ENCODE peak calls at places on chromosomes 16 and 17, in ten cellular contexts. One of them, this sample, is unnamed.

GRCh38 chr16:81618661-81619060 is 160.4 kb upstream of the PLCG2 start:
- DNase-seq in stimulated activated CD8-positive, alpha-beta memory T cell treated with anti-CD3 and anti-CD28 coated beads, Interleukin-12 subunit alpha, Interleukin-12 subunit beta, amount 100 ng/mL, for 1 hour: no peak
- DNase-seq in activated naive CD8-positive, alpha-beta T cell treated with anti-CD3 and anti-CD28 coated beads, Interleukin-2, amount 50 U/mL, for 24 hours: no peak
- DNase-seq in GM23338: no peak
- DNase-seq in nephron progenitor cell: no peak
- DNase-seq in H9: no peak
- DNase-seq in lower lobe of right lung: no peak
- DNase-seq in NCI-H2081: peak
- DNase-seq in SW480: no peak
- DNase-seq in germinal center: no peak
- DNase-seq in this sample: no peak

GRCh38 chr16:78729687-78730086 is 630.2 kb downstream of the WWOX start:
- DNase-seq in nephron progenitor cell: no peak
- DNase-seq in lower lobe of right lung: no peak
- DNase-seq in germinal center: no peak
- DNase-seq in activated naive CD8-positive, alpha-beta T cell treated with anti-CD3 and anti-CD28 coated beads, Interleukin-2, amount 50 U/mL, for 24 hours: no peak
- DNase-seq in stimulated activated CD8-positive, alpha-beta memory T cell treated with anti-CD3 and anti-CD28 coated beads, Interleukin-12 subunit alpha, Interleukin-12 subunit beta, amount 100 ng/mL, for 1 hour: no peak
- DNase-seq in H9: no peak
- DNase-seq in SW480: no peak
- DNase-seq in NCI-H2081: no peak
- DNase-seq in GM23338: no peak
- DNase-seq in this sample: no peak

GRCh38 chr16:58198022-58198683 is at the start of gene CSNK2A2:
- DNase-seq in activated naive CD8-positive, alpha-beta T cell treated with anti-CD3 and anti-CD28 coated beads, Interleukin-2, amount 50 U/mL, for 24 hours: peak
- DNase-seq in nephron progenitor cell: peak
- DNase-seq in H9: peak
- DNase-seq in GM23338: peak
- DNase-seq in stimulated activated CD8-positive, alpha-beta memory T cell treated with anti-CD3 and anti-CD28 coated beads, Interleukin-12 subunit alpha, Interleukin-12 subunit beta, amount 100 ng/mL, for 1 hour: peak
- DNase-seq in SW480: peak
- DNase-seq in germinal center: peak
- DNase-seq in lower lobe of right lung: peak
- DNase-seq in NCI-H2081: peak
- DNase-seq in this sample: peak

GRCh38 chr17:75267403-75268232 is 3.4 kb downstream of the MIF4GD start:
- DNase-seq in lower lobe of right lung: no peak
- DNase-seq in nephron progenitor cell: peak
- DNase-seq in NCI-H2081: peak
- DNase-seq in activated naive CD8-positive, alpha-beta T cell treated with anti-CD3 and anti-CD28 coated beads, Interleukin-2, amount 50 U/mL, for 24 hours: no peak
- DNase-seq in germinal center: no peak
- DNase-seq in SW480: no peak
- DNase-seq in stimulated activated CD8-positive, alpha-beta memory T cell treated with anti-CD3 and anti-CD28 coated beads, Interleukin-12 subunit alpha, Interleukin-12 subunit beta, amount 100 ng/mL, for 1 hour: no peak
- DNase-seq in H9: peak
- DNase-seq in GM23338: peak
- DNase-seq in this sample: peak

GRCh38 chr16:19884611-19885455 is at the start of gene GPRC5B:
- DNase-seq in lower lobe of right lung: peak
- DNase-seq in activated naive CD8-positive, alpha-beta T cell treated with anti-CD3 and anti-CD28 coated beads, Interleukin-2, amount 50 U/mL, for 24 hours: peak
- DNase-seq in H9: peak
- DNase-seq in germinal center: peak
- DNase-seq in SW480: peak
- DNase-seq in nephron progenitor cell: peak
- DNase-seq in GM23338: peak
- DNase-seq in NCI-H2081: peak
- DNase-seq in stimulated activated CD8-positive, alpha-beta memory T cell treated with anti-CD3 and anti-CD28 coated beads, Interleukin-12 subunit alpha, Interleukin-12 subunit beta, amount 100 ng/mL, for 1 hour: no peak
- DNase-seq in this sample: peak

GRCh38 chr16:27179500-27180072 is 23.7 kb upstream of the KDM8 start:
- DNase-seq in activated naive CD8-positive, alpha-beta T cell treated with anti-CD3 and anti-CD28 coated beads, Interleukin-2, amount 50 U/mL, for 24 hours: peak
- DNase-seq in lower lobe of right lung: peak
- DNase-seq in NCI-H2081: peak
- DNase-seq in H9: peak
- DNase-seq in nephron progenitor cell: peak
- DNase-seq in stimulated activated CD8-positive, alpha-beta memory T cell treated with anti-CD3 and anti-CD28 coated beads, Interleukin-12 subunit alpha, Interleukin-12 subunit beta, amount 100 ng/mL, for 1 hour: peak
- DNase-seq in germinal center: peak
- DNase-seq in SW480: no peak
- DNase-seq in GM23338: peak
- DNase-seq in this sample: peak

GRCh38 chr16:85347213-85347591 is 234.9 kb upstream of the CIBAR2 start:
- DNase-seq in germinal center: no peak
- DNase-seq in SW480: no peak
- DNase-seq in NCI-H2081: no peak
- DNase-seq in H9: peak
- DNase-seq in activated naive CD8-positive, alpha-beta T cell treated with anti-CD3 and anti-CD28 coated beads, Interleukin-2, amount 50 U/mL, for 24 hours: peak
- DNase-seq in stimulated activated CD8-positive, alpha-beta memory T cell treated with anti-CD3 and anti-CD28 coated beads, Interleukin-12 subunit alpha, Interleukin-12 subunit beta, amount 100 ng/mL, for 1 hour: no peak
- DNase-seq in nephron progenitor cell: peak
- DNase-seq in GM23338: peak
- DNase-seq in lower lobe of right lung: no peak
- DNase-seq in this sample: no peak

GRCh38 chr17:81097943-81098308 is 63.0 kb downstream of the BAIAP2 start:
- DNase-seq in germinal center: no peak
- DNase-seq in activated naive CD8-positive, alpha-beta T cell treated with anti-CD3 and anti-CD28 coated beads, Interleukin-2, amount 50 U/mL, for 24 hours: peak
- DNase-seq in lower lobe of right lung: peak
- DNase-seq in stimulated activated CD8-positive, alpha-beta memory T cell treated with anti-CD3 and anti-CD28 coated beads, Interleukin-12 subunit alpha, Interleukin-12 subunit beta, amount 100 ng/mL, for 1 hour: no peak
- DNase-seq in nephron progenitor cell: no peak
- DNase-seq in GM23338: no peak
- DNase-seq in H9: no peak
- DNase-seq in NCI-H2081: no peak
- DNase-seq in SW480: peak
- DNase-seq in this sample: no peak

GRCh38 chr16:6081320-6081976 is 983.9 kb upstream of the EEF2KMT start:
- DNase-seq in activated naive CD8-positive, alpha-beta T cell treated with anti-CD3 and anti-CD28 coated beads, Interleukin-2, amount 50 U/mL, for 24 hours: peak
- DNase-seq in stimulated activated CD8-positive, alpha-beta memory T cell treated with anti-CD3 and anti-CD28 coated beads, Interleukin-12 subunit alpha, Interleukin-12 subunit beta, amount 100 ng/mL, for 1 hour: no peak
- DNase-seq in lower lobe of right lung: no peak
- DNase-seq in SW480: peak
- DNase-seq in NCI-H2081: peak
- DNase-seq in germinal center: peak
- DNase-seq in H9: peak
- DNase-seq in nephron progenitor cell: peak
- DNase-seq in GM23338: peak
- DNase-seq in this sample: peak

GRCh38 chr17:43453331-43453812 is 30.4 kb upstream of the DHX8 start:
- DNase-seq in stimulated activated CD8-positive, alpha-beta memory T cell treated with anti-CD3 and anti-CD28 coated beads, Interleukin-12 subunit alpha, Interleukin-12 subunit beta, amount 100 ng/mL, for 1 hour: no peak
- DNase-seq in nephron progenitor cell: no peak
- DNase-seq in NCI-H2081: no peak
- DNase-seq in activated naive CD8-positive, alpha-beta T cell treated with anti-CD3 and anti-CD28 coated beads, Interleukin-2, amount 50 U/mL, for 24 hours: no peak
- DNase-seq in H9: no peak
- DNase-seq in SW480: no peak
- DNase-seq in germinal center: no peak
- DNase-seq in lower lobe of right lung: peak
- DNase-seq in GM23338: no peak
- DNase-seq in this sample: no peak

GRCh38 chr16:86635181-86635580 is 56.8 kb downstream of the FOXL1 start:
- DNase-seq in activated naive CD8-positive, alpha-beta T cell treated with anti-CD3 and anti-CD28 coated beads, Interleukin-2, amount 50 U/mL, for 24 hours: no peak
- DNase-seq in SW480: no peak
- DNase-seq in H9: no peak
- DNase-seq in GM23338: no peak
- DNase-seq in stimulated activated CD8-positive, alpha-beta memory T cell treated with anti-CD3 and anti-CD28 coated beads, Interleukin-12 subunit alpha, Interleukin-12 subunit beta, amount 100 ng/mL, for 1 hour: no peak
- DNase-seq in nephron progenitor cell: no peak
- DNase-seq in lower lobe of right lung: no peak
- DNase-seq in NCI-H2081: no peak
- DNase-seq in germinal center: no peak
- DNase-seq in this sample: no peak

GRCh38 chr17:46968896-46969295 is 10.2 kb downstream of the RPRML start:
- DNase-seq in activated naive CD8-positive, alpha-beta T cell treated with anti-CD3 and anti-CD28 coated beads, Interleukin-2, amount 50 U/mL, for 24 hours: no peak
- DNase-seq in nephron progenitor cell: no peak
- DNase-seq in H9: no peak
- DNase-seq in GM23338: no peak
- DNase-seq in stimulated activated CD8-positive, alpha-beta memory T cell treated with anti-CD3 and anti-CD28 coated beads, Interleukin-12 subunit alpha, Interleukin-12 subunit beta, amount 100 ng/mL, for 1 hour: no peak
- DNase-seq in lower lobe of right lung: no peak
- DNase-seq in germinal center: no peak
- DNase-seq in SW480: no peak
- DNase-seq in NCI-H2081: no peak
- DNase-seq in this sample: no peak

GRCh38 chr17:30554839-30555751 is 77.9 kb downstream of the GOSR1 start:
- DNase-seq in nephron progenitor cell: no peak
- DNase-seq in NCI-H2081: no peak
- DNase-seq in stimulated activated CD8-positive, alpha-beta memory T cell treated with anti-CD3 and anti-CD28 coated beads, Interleukin-12 subunit alpha, Interleukin-12 subunit beta, amount 100 ng/mL, for 1 hour: no peak
- DNase-seq in germinal center: no peak
- DNase-seq in activated naive CD8-positive, alpha-beta T cell treated with anti-CD3 and anti-CD28 coated beads, Interleukin-2, amount 50 U/mL, for 24 hours: no peak
- DNase-seq in H9: peak
- DNase-seq in SW480: peak
- DNase-seq in lower lobe of right lung: peak
- DNase-seq in GM23338: peak
- DNase-seq in this sample: peak

GRCh38 chr17:47695664-47696376 is 1.9 kb downstream of the TBKBP1 start:
- DNase-seq in GM23338: no peak
- DNase-seq in H9: no peak
- DNase-seq in stimulated activated CD8-positive, alpha-beta memory T cell treated with anti-CD3 and anti-CD28 coated beads, Interleukin-12 subunit alpha, Interleukin-12 subunit beta, amount 100 ng/mL, for 1 hour: no peak
- DNase-seq in lower lobe of right lung: no peak
- DNase-seq in activated naive CD8-positive, alpha-beta T cell treated with anti-CD3 and anti-CD28 coated beads, Interleukin-2, amount 50 U/mL, for 24 hours: no peak
- DNase-seq in nephron progenitor cell: no peak
- DNase-seq in SW480: no peak
- DNase-seq in NCI-H2081: no peak
- DNase-seq in germinal center: no peak
- DNase-seq in this sample: peak

GRCh38 chr16:89395150-89396142 is 94.9 kb downstream of the ANKRD11 start:
- DNase-seq in activated naive CD8-positive, alpha-beta T cell treated with anti-CD3 and anti-CD28 coated beads, Interleukin-2, amount 50 U/mL, for 24 hours: no peak
- DNase-seq in germinal center: no peak
- DNase-seq in SW480: peak
- DNase-seq in lower lobe of right lung: peak
- DNase-seq in H9: no peak
- DNase-seq in GM23338: no peak
- DNase-seq in nephron progenitor cell: peak
- DNase-seq in stimulated activated CD8-positive, alpha-beta memory T cell treated with anti-CD3 and anti-CD28 coated beads, Interleukin-12 subunit alpha, Interleukin-12 subunit beta, amount 100 ng/mL, for 1 hour: no peak
- DNase-seq in NCI-H2081: peak
- DNase-seq in this sample: no peak

GRCh38 chr16:55849536-55849935 is 16.6 kb upstream of the CES1 start:
- DNase-seq in stimulated activated CD8-positive, alpha-beta memory T cell treated with anti-CD3 and anti-CD28 coated beads, Interleukin-12 subunit alpha, Interleukin-12 subunit beta, amount 100 ng/mL, for 1 hour: no peak
- DNase-seq in GM23338: no peak
- DNase-seq in nephron progenitor cell: no peak
- DNase-seq in germinal center: no peak
- DNase-seq in SW480: peak
- DNase-seq in H9: no peak
- DNase-seq in NCI-H2081: no peak
- DNase-seq in activated naive CD8-positive, alpha-beta T cell treated with anti-CD3 and anti-CD28 coated beads, Interleukin-2, amount 50 U/mL, for 24 hours: no peak
- DNase-seq in lower lobe of right lung: no peak
- DNase-seq in this sample: no peak

GRCh38 chr16:19379838-19380237 is 37.8 kb upstream of the TMC5 start:
- DNase-seq in SW480: no peak
- DNase-seq in GM23338: no peak
- DNase-seq in H9: no peak
- DNase-seq in lower lobe of right lung: no peak
- DNase-seq in activated naive CD8-positive, alpha-beta T cell treated with anti-CD3 and anti-CD28 coated beads, Interleukin-2, amount 50 U/mL, for 24 hours: no peak
- DNase-seq in stimulated activated CD8-positive, alpha-beta memory T cell treated with anti-CD3 and anti-CD28 coated beads, Interleukin-12 subunit alpha, Interleukin-12 subunit beta, amount 100 ng/mL, for 1 hour: no peak
- DNase-seq in germinal center: no peak
- DNase-seq in nephron progenitor cell: no peak
- DNase-seq in NCI-H2081: no peak
- DNase-seq in this sample: no peak

GRCh38 chr16:10840703-10841102 is 22.1 kb upstream of the TVP23A start:
- DNase-seq in stimulated activated CD8-positive, alpha-beta memory T cell treated with anti-CD3 and anti-CD28 coated beads, Interleukin-12 subunit alpha, Interleukin-12 subunit beta, amount 100 ng/mL, for 1 hour: no peak
- DNase-seq in NCI-H2081: no peak
- DNase-seq in germinal center: no peak
- DNase-seq in lower lobe of right lung: no peak
- DNase-seq in GM23338: no peak
- DNase-seq in SW480: no peak
- DNase-seq in H9: no peak
- DNase-seq in nephron progenitor cell: no peak
- DNase-seq in activated naive CD8-positive, alpha-beta T cell treated with anti-CD3 and anti-CD28 coated beads, Interleukin-2, amount 50 U/mL, for 24 hours: no peak
- DNase-seq in this sample: no peak

GRCh38 chr17:61219460-61219859 is 180.2 kb upstream of the TBX2 start:
- DNase-seq in lower lobe of right lung: no peak
- DNase-seq in nephron progenitor cell: no peak
- DNase-seq in NCI-H2081: no peak
- DNase-seq in H9: no peak
- DNase-seq in activated naive CD8-positive, alpha-beta T cell treated with anti-CD3 and anti-CD28 coated beads, Interleukin-2, amount 50 U/mL, for 24 hours: no peak
- DNase-seq in GM23338: no peak
- DNase-seq in SW480: no peak
- DNase-seq in germinal center: no peak
- DNase-seq in stimulated activated CD8-positive, alpha-beta memory T cell treated with anti-CD3 and anti-CD28 coated beads, Interleukin-12 subunit alpha, Interleukin-12 subunit beta, amount 100 ng/mL, for 1 hour: no peak
- DNase-seq in this sample: no peak

GRCh38 chr17:49022391-49022941 is 25.3 kb downstream of the IGF2BP1 start:
- DNase-seq in H9: peak
- DNase-seq in NCI-H2081: no peak
- DNase-seq in nephron progenitor cell: peak
- DNase-seq in germinal center: no peak
- DNase-seq in GM23338: peak
- DNase-seq in lower lobe of right lung: no peak
- DNase-seq in SW480: peak
- DNase-seq in stimulated activated CD8-positive, alpha-beta memory T cell treated with anti-CD3 and anti-CD28 coated beads, Interleukin-12 subunit alpha, Interleukin-12 subunit beta, amount 100 ng/mL, for 1 hour: no peak
- DNase-seq in activated naive CD8-positive, alpha-beta T cell treated with anti-CD3 and anti-CD28 coated beads, Interleukin-2, amount 50 U/mL, for 24 hours: no peak
- DNase-seq in this sample: peak

GRCh38 chr17:61581611-61582349 is 9.2 kb downstream of the NACA2 start:
- DNase-seq in activated naive CD8-positive, alpha-beta T cell treated with anti-CD3 and anti-CD28 coated beads, Interleukin-2, amount 50 U/mL, for 24 hours: no peak
- DNase-seq in stimulated activated CD8-positive, alpha-beta memory T cell treated with anti-CD3 and anti-CD28 coated beads, Interleukin-12 subunit alpha, Interleukin-12 subunit beta, amount 100 ng/mL, for 1 hour: no peak
- DNase-seq in SW480: no peak
- DNase-seq in GM23338: no peak
- DNase-seq in lower lobe of right lung: no peak
- DNase-seq in germinal center: no peak
- DNase-seq in NCI-H2081: no peak
- DNase-seq in H9: no peak
- DNase-seq in nephron progenitor cell: no peak
- DNase-seq in this sample: no peak

GRCh38 chr16:50578147-50578546 is 30.0 kb downstream of the NKD1 start:
- DNase-seq in GM23338: no peak
- DNase-seq in germinal center: no peak
- DNase-seq in activated naive CD8-positive, alpha-beta T cell treated with anti-CD3 and anti-CD28 coated beads, Interleukin-2, amount 50 U/mL, for 24 hours: no peak
- DNase-seq in lower lobe of right lung: no peak
- DNase-seq in H9: no peak
- DNase-seq in nephron progenitor cell: no peak
- DNase-seq in SW480: no peak
- DNase-seq in stimulated activated CD8-positive, alpha-beta memory T cell treated with anti-CD3 and anti-CD28 coated beads, Interleukin-12 subunit alpha, Interleukin-12 subunit beta, amount 100 ng/mL, for 1 hour: no peak
- DNase-seq in NCI-H2081: no peak
- DNase-seq in this sample: no peak

GRCh38 chr16:20415541-20415940 is 6.2 kb downstream of the ACSM5 start:
- DNase-seq in H9: no peak
- DNase-seq in SW480: peak
- DNase-seq in GM23338: no peak
- DNase-seq in activated naive CD8-positive, alpha-beta T cell treated with anti-CD3 and anti-CD28 coated beads, Interleukin-2, amount 50 U/mL, for 24 hours: no peak
- DNase-seq in lower lobe of right lung: no peak
- DNase-seq in nephron progenitor cell: no peak
- DNase-seq in germinal center: no peak
- DNase-seq in stimulated activated CD8-positive, alpha-beta memory T cell treated with anti-CD3 and anti-CD28 coated beads, Interleukin-12 subunit alpha, Interleukin-12 subunit beta, amount 100 ng/mL, for 1 hour: no peak
- DNase-seq in NCI-H2081: no peak
- DNase-seq in this sample: no peak

GRCh38 chr17:50495217-50495823 is 12.9 kb upstream of the MYCBPAP start:
- DNase-seq in H9: no peak
- DNase-seq in GM23338: no peak
- DNase-seq in SW480: no peak
- DNase-seq in lower lobe of right lung: no peak
- DNase-seq in stimulated activated CD8-positive, alpha-beta memory T cell treated with anti-CD3 and anti-CD28 coated beads, Interleukin-12 subunit alpha, Interleukin-12 subunit beta, amount 100 ng/mL, for 1 hour: no peak
- DNase-seq in germinal center: no peak
- DNase-seq in nephron progenitor cell: no peak
- DNase-seq in activated naive CD8-positive, alpha-beta T cell treated with anti-CD3 and anti-CD28 coated beads, Interleukin-2, amount 50 U/mL, for 24 hours: no peak
- DNase-seq in NCI-H2081: no peak
- DNase-seq in this sample: no peak

GRCh38 chr16:85611455-85612190 is 1.5 kb upstream of the GSE1 start:
- DNase-seq in stimulated activated CD8-positive, alpha-beta memory T cell treated with anti-CD3 and anti-CD28 coated beads, Interleukin-12 subunit alpha, Interleukin-12 subunit beta, amount 100 ng/mL, for 1 hour: no peak
- DNase-seq in germinal center: peak
- DNase-seq in activated naive CD8-positive, alpha-beta T cell treated with anti-CD3 and anti-CD28 coated beads, Interleukin-2, amount 50 U/mL, for 24 hours: peak
- DNase-seq in nephron progenitor cell: peak
- DNase-seq in NCI-H2081: peak
- DNase-seq in lower lobe of right lung: peak
- DNase-seq in SW480: peak
- DNase-seq in H9: peak
- DNase-seq in GM23338: peak
- DNase-seq in this sample: peak

GRCh38 chr17:19762515-19762961 is 14.4 kb upstream of the ALDH3A1 start:
- DNase-seq in stimulated activated CD8-positive, alpha-beta memory T cell treated with anti-CD3 and anti-CD28 coated beads, Interleukin-12 subunit alpha, Interleukin-12 subunit beta, amount 100 ng/mL, for 1 hour: peak
- DNase-seq in nephron progenitor cell: peak
- DNase-seq in GM23338: peak
- DNase-seq in activated naive CD8-positive, alpha-beta T cell treated with anti-CD3 and anti-CD28 coated beads, Interleukin-2, amount 50 U/mL, for 24 hours: peak
- DNase-seq in NCI-H2081: peak
- DNase-seq in SW480: peak
- DNase-seq in germinal center: peak
- DNase-seq in H9: peak
- DNase-seq in lower lobe of right lung: peak
- DNase-seq in this sample: peak

GRCh38 chr17:57696050-57696449 is 49.0 kb downstream of the CCDC182 start:
- DNase-seq in lower lobe of right lung: no peak
- DNase-seq in H9: no peak
- DNase-seq in GM23338: no peak
- DNase-seq in germinal center: no peak
- DNase-seq in SW480: no peak
- DNase-seq in stimulated activated CD8-positive, alpha-beta memory T cell treated with anti-CD3 and anti-CD28 coated beads, Interleukin-12 subunit alpha, Interleukin-12 subunit beta, amount 100 ng/mL, for 1 hour: no peak
- DNase-seq in nephron progenitor cell: no peak
- DNase-seq in NCI-H2081: no peak
- DNase-seq in activated naive CD8-positive, alpha-beta T cell treated with anti-CD3 and anti-CD28 coated beads, Interleukin-2, amount 50 U/mL, for 24 hours: no peak
- DNase-seq in this sample: no peak

GRCh38 chr16:11781773-11782172 is 15.3 kb downstream of the ZC3H7A start:
- DNase-seq in SW480: no peak
- DNase-seq in nephron progenitor cell: no peak
- DNase-seq in lower lobe of right lung: no peak
- DNase-seq in germinal center: no peak
- DNase-seq in H9: no peak
- DNase-seq in NCI-H2081: peak
- DNase-seq in stimulated activated CD8-positive, alpha-beta memory T cell treated with anti-CD3 and anti-CD28 coated beads, Interleukin-12 subunit alpha, Interleukin-12 subunit beta, amount 100 ng/mL, for 1 hour: no peak
- DNase-seq in GM23338: no peak
- DNase-seq in activated naive CD8-positive, alpha-beta T cell treated with anti-CD3 and anti-CD28 coated beads, Interleukin-2, amount 50 U/mL, for 24 hours: no peak
- DNase-seq in this sample: no peak